ENCODE peak calls at places on chromosomes 1 and 21, in four cellular contexts. X, J, D and M are unnamed samples.

GRCh38 chr1:187157115-187157514 is 328.4 kb downstream of the PLA2G4A start:
- DNase-seq in D (peak; percentile 7), J (no peak), X (no peak), M (no peak)

GRCh38 chr1:175857756-175858155 is 114.4 kb upstream of the TNR start:
- DNase-seq in X (no peak), D (no peak), J (no peak), M (no peak)

GRCh38 chr21:37257967-37258877 is 8.9 kb downstream of the VPS26C start:
- DNase-seq in D (peak; percentile 60), X (peak; percentile 88), J (no peak), M (peak; percentile 84)

GRCh38 chr1:47676311-47677054 is 238.6 kb downstream of the FOXD2 start:
- DNase-seq in X (no peak), D (no peak), J (no peak), M (no peak)

GRCh38 chr1:39394598-39394997 is 96.8 kb upstream of the BMP8A start:
- DNase-seq in X (peak; percentile 45), J (peak; percentile 82), D (peak; percentile 80), M (no peak)

GRCh38 chr21:41817228-41817627 is 50.4 kb upstream of the RIPK4 start:
- DNase-seq in D (peak; percentile 89), J (peak; percentile 33), X (peak; percentile 81), M (peak; percentile 87)

GRCh38 chr1:6660415-6661049 is 35.9 kb downstream of the THAP3 start:
- DNase-seq in J (no peak), X (no peak), D (no peak), M (no peak)

GRCh38 chr1:61746768-61747167 is 4.5 kb downstream of the PATJ start:
- DNase-seq in J (no peak), D (peak; percentile 15), X (peak; percentile 19), M (peak; percentile 52)

GRCh38 chr1:31764307-31765040 is at the start of gene ADGRB2:
- DNase-seq in X (peak; percentile 76), J (no peak), D (peak; percentile 25), M (peak; percentile 53)

GRCh38 chr1:68168545-68169065 is 63.7 kb downstream of the WLS start:
- DNase-seq in D (no peak), J (no peak), X (no peak), M (no peak)
- H3K27ac ChIP-seq in D (no peak overlapping the region), J (no peak overlapping the region), X (no peak overlapping the region), M (no peak overlapping the region)

DNA sequence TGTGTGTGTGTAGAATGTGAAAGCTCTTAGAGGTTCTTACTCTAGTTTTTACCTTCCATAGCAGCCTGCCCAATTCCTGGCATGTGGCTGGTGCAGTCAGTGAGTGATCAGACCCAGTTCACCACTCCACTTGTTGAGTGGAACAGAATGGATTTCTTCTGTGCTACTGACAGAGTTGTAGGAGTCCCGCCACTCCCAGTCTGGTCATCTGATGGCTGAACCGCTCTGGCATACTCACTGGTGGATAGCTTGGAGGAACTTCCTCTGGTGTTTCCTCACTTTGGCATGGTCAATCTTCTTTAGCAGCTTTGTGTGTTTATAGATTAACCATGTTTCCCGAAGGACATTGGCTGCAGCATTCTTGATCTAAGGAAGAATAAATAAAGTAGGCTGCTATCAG is 106.7 kb upstream of the ADAR start:
- DNase-seq in J (no peak), D (peak; percentile 32), X (no peak), M (peak; percentile 77)
- TF ChIP-seq EZH2phosphoT487 in J (no peak), D (no peak), X (no peak), M (no peak)

GRCh38 chr1:21933397-21934248 is 3.5 kb downstream of the HSPG2 start:
- DNase-seq in J (no peak), X (peak; percentile 68), D (peak; percentile 73), M (peak; percentile 48)

GRCh38 chr1:21930629-21931170 is 6.4 kb downstream of the HSPG2 start:
- DNase-seq in J (no peak), X (no peak), D (no peak), M (no peak)

GRCh38 chr1:21932127-21932526 is 5.0 kb downstream of the HSPG2 start:
- DNase-seq in X (no peak), J (no peak), D (no peak), M (peak; percentile 97)

GRCh38 chr1:21929951-21930615 is 7.0 kb downstream of the HSPG2 start:
- DNase-seq in D (no peak), X (no peak), J (no peak), M (no peak)

GRCh38 chr1:21931171-21932093 is 5.7 kb downstream of the HSPG2 start:
- DNase-seq in J (peak; percentile 43), X (peak; percentile 86), D (peak; percentile 58), M (peak; percentile 96)
- H3K4me2 ChIP-seq in J (peak overlapping the region; percentile 82), X (peak overlapping the region; percentile 65), D (peak overlapping the region; percentile 53), M (peak overlapping the region; percentile 65)

GRCh38 chr1:19878637-19878985 is 3.6 kb upstream of the OTUD3 start:
- DNase-seq in D (no peak), X (peak; percentile 35), J (no peak), M (no peak)
- H3K27ac ChIP-seq in D (no peak overlapping the region), X (peak overlapping the region; percentile 36), J (no peak overlapping the region), M (no peak overlapping the region)

GRCh38 chr1:21219674-21220073 is 43.0 kb upstream of the EIF4G3 start:
- DNase-seq in D (no peak), J (no peak), X (no peak), M (no peak)

GRCh38 chr1:21220815-21221214 is 44.1 kb upstream of the EIF4G3 start:
- DNase-seq in J (no peak), D (no peak), X (no peak), M (peak; percentile 40)

GRCh38 chr1:21216835-21217811 is 40.4 kb upstream of the EIF4G3 start:
- DNase-seq in X (peak; percentile 77), D (peak; percentile 78), J (peak; percentile 38), M (peak; percentile 57)

GRCh38 chr1:21212126-21212525 is 35.4 kb upstream of the EIF4G3 start:
- DNase-seq in J (no peak), D (peak; percentile 61), X (no peak), M (peak; percentile 34)

GRCh38 chr1:21217812-21218596 is 41.3 kb upstream of the EIF4G3 start:
- DNase-seq in J (no peak), D (peak; percentile 40), X (peak; percentile 46), M (peak; percentile 53)
- TF ChIP-seq EZH2phosphoT487 in J (no peak), D (no peak), X (no peak), M (no peak)

GRCh38 chr1:26608895-26609294 is 79.3 kb downstream of the RPS6KA1 start:
- DNase-seq in J (no peak), D (no peak), X (no peak), M (no peak)
- H3K4me2 ChIP-seq in J (no peak overlapping the region), D (no peak overlapping the region), X (no peak overlapping the region), M (no peak overlapping the region)

DNA sequence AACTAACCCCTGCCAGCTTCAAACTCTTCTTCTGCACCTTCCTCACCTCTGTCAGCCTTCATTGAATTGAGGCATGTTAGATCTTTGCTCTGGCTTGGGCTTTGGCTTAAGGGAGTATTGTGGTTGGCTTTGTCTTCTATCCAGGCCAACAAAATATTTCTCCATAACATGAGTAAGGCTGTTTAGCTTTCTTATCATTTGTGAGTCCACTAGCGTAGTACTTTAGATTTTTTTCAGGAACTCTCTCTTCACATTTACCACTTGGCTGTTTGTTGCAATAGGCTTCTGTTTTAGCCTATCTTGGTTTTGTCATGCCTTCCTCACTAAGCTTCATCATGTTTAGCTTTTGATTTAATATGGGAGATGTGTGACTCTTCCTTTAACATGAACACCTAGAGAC is 417.5 kb downstream of the NCAM2 start:
- DNase-seq in J (no peak), D (no peak), X (no peak), M (no peak)
- H3K27ac ChIP-seq in J (no peak overlapping the region), D (no peak overlapping the region), X (no peak overlapping the region), M (no peak overlapping the region)

DNA sequence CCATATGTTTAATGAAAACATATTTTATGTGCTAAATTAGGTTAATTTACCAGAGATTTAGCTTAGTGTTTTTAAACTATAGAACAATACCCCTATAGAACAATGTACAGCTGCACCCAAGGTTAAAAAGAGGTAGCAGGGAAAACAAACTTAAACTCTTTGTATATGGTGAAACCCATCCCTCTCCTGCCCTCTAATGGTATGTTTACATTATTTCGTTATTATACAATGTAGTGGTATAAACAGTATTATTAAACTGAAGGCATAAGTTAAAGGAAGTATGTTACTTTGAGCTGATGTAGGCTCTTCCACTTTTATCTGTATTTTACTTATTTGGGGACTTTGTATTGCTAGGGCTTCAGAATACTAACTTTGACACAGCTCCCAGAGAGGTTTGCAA is 16.7 kb upstream of the ZYG11A start:
- DNase-seq in J (no peak), X (no peak), D (peak; percentile 57), M (peak; percentile 24)
- TF ChIP-seq EZH2phosphoT487 in J (no peak), X (no peak), D (no peak), M (no peak)

DNA sequence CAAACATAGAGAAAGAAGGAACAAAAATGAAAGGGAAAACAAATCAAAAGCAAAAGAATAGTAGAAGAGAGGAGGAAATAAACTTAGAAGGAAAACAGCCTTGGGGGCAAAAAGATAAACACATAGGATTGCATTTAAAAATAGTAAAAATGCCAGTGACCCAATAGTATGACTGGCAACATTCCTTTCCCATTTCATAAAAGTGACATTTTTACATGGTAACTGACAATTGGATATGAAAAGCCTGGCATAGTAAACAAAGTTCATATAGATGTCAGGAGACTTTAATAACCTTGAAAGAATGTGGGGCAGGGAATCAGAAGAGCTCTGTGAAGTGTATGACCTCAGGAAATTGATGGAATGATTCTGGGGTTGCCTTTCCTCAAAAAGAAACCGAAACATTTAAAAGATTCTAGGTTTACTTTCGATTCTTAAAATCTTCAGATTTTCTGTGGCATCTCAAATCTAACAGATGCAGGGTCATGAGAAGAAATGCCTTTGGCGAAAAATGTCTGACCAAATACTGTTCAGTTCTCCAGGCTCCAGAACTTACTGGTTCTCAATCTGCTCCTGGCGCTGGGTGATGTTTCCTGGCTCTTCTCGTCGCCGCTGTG is 33.7 kb downstream of the SPTA1 start:
- DNase-seq in D (no peak), J (no peak), X (no peak), M (no peak)
- H3K4me2 ChIP-seq in D (peak overlapping the region; percentile 67), J (no peak overlapping the region), X (no peak overlapping the region), M (peak overlapping the region; percentile 28)

GRCh38 chr1:218748071-218748470 is 402.9 kb downstream of the TGFB2 start:
- DNase-seq in X (no peak), D (peak; percentile 23), J (no peak), M (peak; percentile 5)
- H3K27ac ChIP-seq in X (no peak overlapping the region), D (no peak overlapping the region), J (no peak overlapping the region), M (no peak overlapping the region)